ENCODE peak calls at places on chromosomes 16 and 17, in ten cellular contexts. Z is fibroblast of mammary gland, T is NB4, L is GM12878, N is thoracic aorta, A is Panc1, W is cardiac fibroblast, U is breast epithelium, M is fibroblast of pulmonary artery, R is fibroblast of the aortic adventitia. Q is an unnamed sample.

GRCh38 chr16:57304169-57305061 is 19.9 kb upstream of the PLLP start:
- DNase-seq in Z (peak; percentile 39), T (no peak), L (peak; percentile 40), N (peak; percentile 45), A (peak; percentile 46), W (peak; percentile 90), U (peak; percentile 93), M (peak; percentile 83), R (peak; percentile 81), Q (peak; percentile 49)

GRCh38 chr17:17403899-17404576 is 72.8 kb upstream of the MED9 start:
- DNase-seq in Z (no peak), T (peak; percentile 84), L (no peak), N (no peak), A (no peak), W (no peak), U (no peak), M (no peak), R (no peak), Q (no peak)

GRCh38 chr17:7654832-7655540 is 4.3 kb downstream of the ATP1B2 start:
- DNase-seq in Z (peak; percentile 5), T (no peak), L (no peak), N (no peak), A (no peak), W (peak; percentile 42), U (no peak), M (peak; percentile 39), R (peak; percentile 22), Q (no peak)

GRCh38 chr17:41553176-41553575 is 18.7 kb downstream of the KRT9 start:
- DNase-seq in Z (peak; percentile 56), T (no peak), L (no peak), N (no peak), A (no peak), W (no peak), U (no peak), M (no peak), R (peak; percentile 35), Q (no peak)

GRCh38 chr16:87702325-87702811 is 63.4 kb downstream of the KLHDC4 start:
- DNase-seq in Z (peak; percentile 23), T (peak; percentile 82), L (peak; percentile 33), N (no peak), A (no peak), W (peak; percentile 52), U (no peak), M (peak; percentile 37), R (peak; percentile 11), Q (peak; percentile 10)

GRCh38 chr16:72590179-72590937 is 418.4 kb upstream of the PMFBP1 start:
- DNase-seq in Z (no peak), T (no peak), L (peak; percentile 66), N (no peak), A (no peak), W (no peak), U (no peak), M (no peak), R (no peak), Q (no peak)

GRCh38 chr17:17088511-17089205 is 46.4 kb downstream of the MPRIP start:
- DNase-seq in Z (no peak), T (no peak), L (no peak), N (no peak), A (no peak), W (no peak), U (no peak), M (no peak), R (no peak), Q (no peak)

GRCh38 chr17:76956846-76957540 is 88.8 kb downstream of the MGAT5B start:
- DNase-seq in Z (no peak), T (no peak), L (no peak), N (no peak), A (no peak), W (no peak), U (no peak), M (no peak), R (no peak), Q (no peak)

GRCh38 chr16:87560428-87561199 is 41.7 kb upstream of the JPH3 start:
- DNase-seq in Z (peak; percentile 44), T (peak; percentile 59), L (no peak), N (no peak), A (no peak), W (peak; percentile 44), U (no peak), M (no peak), R (peak; percentile 80), Q (no peak)

GRCh38 chr16:21638573-21638975 is 13.8 kb downstream of the IGSF6 start:
- DNase-seq in Z (peak; percentile 76), T (no peak), L (no peak), N (no peak), A (no peak), W (peak; percentile 78), U (no peak), M (peak; percentile 44), R (peak; percentile 49), Q (peak; percentile 35)

DNA sequence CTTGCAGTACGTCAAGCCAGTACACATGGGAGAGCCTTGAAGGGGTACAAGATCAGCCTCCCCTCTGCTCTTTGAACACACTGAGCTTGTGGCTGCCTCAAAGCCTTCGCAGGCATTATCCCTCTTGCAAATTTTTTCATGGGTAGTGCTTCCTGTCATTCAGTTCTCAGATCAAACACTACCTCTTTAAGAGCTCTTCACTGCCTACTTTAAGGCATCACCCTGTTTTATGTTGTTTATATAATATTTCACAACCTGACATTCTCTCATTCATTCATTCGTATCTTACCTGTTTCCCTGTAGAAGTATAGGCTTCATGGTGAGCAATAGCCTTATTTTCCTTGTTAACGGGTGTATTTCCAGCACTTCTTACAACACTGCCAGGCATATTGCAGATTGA is 269.1 kb downstream of the CDH13 start:
- DNase-seq in Z (no peak), T (no peak), L (no peak), N (no peak), A (no peak), W (no peak), U (no peak), M (no peak), R (no peak), Q (no peak)
- TF ChIP-seq CTCF in Z (no peak), T (no peak), L (no peak), N (no peak), A (no peak), W (no peak), U (no peak), M (no peak), R (no peak), Q (no peak)

GRCh38 chr17:2795412-2796163 is 650 bp upstream of the RAP1GAP2 start:
- DNase-seq in Z (no peak), T (no peak), L (no peak), N (no peak), A (no peak), W (no peak), U (no peak), M (no peak), R (no peak), Q (no peak)

GRCh38 chr17:2797226-2797625 is 988 bp downstream of the RAP1GAP2 start:
- DNase-seq in Z (no peak), T (peak; percentile 26), L (no peak), N (no peak), A (no peak), W (no peak), U (no peak), M (no peak), R (no peak), Q (no peak)

GRCh38 chr17:2798188-2798587 is 1.9 kb downstream of the RAP1GAP2 start:
- DNase-seq in Z (no peak), T (no peak), L (no peak), N (no peak), A (no peak), W (no peak), U (no peak), M (no peak), R (no peak), Q (no peak)

GRCh38 chr17:2797632-2798031 is 1.4 kb downstream of the RAP1GAP2 start:
- DNase-seq in Z (no peak), T (no peak), L (no peak), N (no peak), A (no peak), W (no peak), U (no peak), M (no peak), R (no peak), Q (no peak)

DNA sequence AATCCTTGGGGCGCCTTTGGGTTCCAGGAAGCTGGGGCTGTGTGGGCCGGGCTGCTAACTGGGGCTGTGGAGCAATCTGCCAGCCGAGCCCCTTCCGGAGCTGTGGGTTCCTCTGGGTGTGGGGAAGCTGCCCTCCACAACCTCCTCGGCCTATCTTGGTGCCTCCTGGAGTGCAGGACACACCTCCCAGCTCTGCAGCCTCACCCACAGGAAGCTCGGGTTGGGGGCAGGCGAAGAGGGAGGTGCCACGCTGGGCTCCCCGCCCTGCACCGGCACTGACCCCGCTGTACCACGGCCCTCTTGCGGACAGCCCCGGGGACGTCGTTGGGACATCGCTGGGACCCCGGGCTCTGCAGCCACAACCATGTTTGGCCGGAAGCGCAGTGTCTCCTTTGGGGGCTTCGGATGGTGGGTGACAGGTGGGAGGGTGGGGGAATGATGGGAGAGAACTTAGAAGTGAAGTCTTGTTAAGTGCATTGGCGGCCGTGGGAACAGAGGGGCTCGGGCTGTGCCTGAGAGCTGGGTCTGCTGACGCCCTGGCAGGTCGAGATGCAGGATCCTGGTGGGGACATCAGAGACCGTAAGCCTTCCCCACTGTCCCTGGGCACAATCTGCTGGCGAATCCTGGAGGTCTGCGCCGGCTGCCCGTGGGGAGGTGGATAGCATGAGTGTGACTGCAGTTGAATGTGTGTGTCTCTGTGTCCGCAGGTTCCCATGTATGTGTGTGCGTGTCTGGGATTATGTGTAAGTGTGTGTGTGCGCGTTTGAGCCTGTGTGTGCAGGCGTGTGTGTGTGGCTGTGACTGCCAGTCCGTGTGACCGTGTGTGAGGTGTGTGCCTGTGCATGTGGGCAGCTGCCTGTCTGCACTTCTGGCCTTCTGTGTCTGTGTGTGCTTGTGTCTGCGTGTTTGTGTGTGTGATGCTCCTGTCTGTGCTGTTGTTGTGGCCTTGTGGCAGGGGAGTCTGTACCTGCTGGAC is at the start of gene RAP1GAP2:
- DNase-seq in Z (no peak), T (peak; percentile 95), L (no peak), N (no peak), A (no peak), W (no peak), U (peak; percentile 19), M (no peak), R (no peak), Q (no peak)
- H3K4me3 ChIP-seq in Z (no peak within 1 kb of the TSS), T (peak within 1 kb of the TSS; percentile 66), L (peak within 1 kb of the TSS; percentile 44), N (peak within 1 kb of the TSS; percentile 56), A (no peak within 1 kb of the TSS), W (no peak within 1 kb of the TSS), U (peak within 1 kb of the TSS; percentile 22), M (no peak within 1 kb of the TSS), R (no peak within 1 kb of the TSS), Q (no peak within 1 kb of the TSS)

DNA sequence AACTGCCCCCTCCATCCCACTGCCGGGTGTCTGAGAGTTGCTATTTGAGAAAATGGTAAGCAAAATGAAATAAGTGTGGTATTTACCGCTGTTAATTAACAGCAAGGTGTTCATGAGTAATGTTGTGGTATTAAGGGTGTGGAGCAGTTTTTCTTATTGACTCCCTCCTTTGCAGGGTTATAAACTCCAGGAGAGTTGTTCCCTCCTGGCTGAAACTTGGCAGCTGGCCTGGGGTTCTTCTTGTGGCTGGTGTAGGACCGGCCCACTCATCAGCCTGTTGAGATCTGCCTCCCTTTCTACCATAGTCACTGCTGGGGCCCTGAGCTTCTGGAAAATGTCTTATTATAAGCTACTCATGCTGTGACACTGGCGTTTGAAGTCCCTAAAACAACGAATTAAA is 128.6 kb downstream of the SOX9 start:
- DNase-seq in Z (no peak), T (no peak), L (no peak), N (no peak), A (no peak), W (no peak), U (no peak), M (no peak), R (no peak), Q (no peak)
- TF ChIP-seq CTCF in Z (no peak), T (no peak), L (no peak), N (no peak), A (no peak), W (no peak), U (no peak), M (no peak), R (no peak), Q (no peak)

GRCh38 chr17:4412933-4413831 is 20.6 kb upstream of the SPNS3 start:
- DNase-seq in Z (peak; percentile 89), T (peak; percentile 89), L (peak; percentile 48), N (peak; percentile 73), A (peak; percentile 66), W (peak; percentile 93), U (peak; percentile 85), M (peak; percentile 93), R (peak; percentile 92), Q (peak; percentile 90)
- H3K4me3 ChIP-seq in Z (no peak overlapping the region), T (no peak overlapping the region), L (peak overlapping the region; percentile 59), N (peak overlapping the region; percentile 56), A (no peak overlapping the region), W (no peak overlapping the region), U (peak overlapping the region; percentile 32), M (no peak overlapping the region), R (no peak overlapping the region), Q (no peak overlapping the region)